ENCODE peak calls at places on chromosome 7, in ten cellular contexts. C is dorsolateral prefrontal cortex, U is HCT116, L is endothelial cell, K is neural crest cell, T is AG04450, A is fibroblast of the aortic adventitia, I is psoas muscle, B is epithelial cell of proximal tubule, R is fibroblast of lung. J is an unnamed sample.

GRCh38 chr7:85111761-85112160 is 75.1 kb downstream of the SEMA3D start:
- DNase-seq in T (no peak), B (no peak), C (no peak), L (no peak), I (no peak), K (no peak), U (no peak), A (peak), R (peak), J (no peak)

GRCh38 chr7:34382166-34382893 is 275.7 kb upstream of the NPSR1 start:
- DNase-seq in U (no peak), K (no peak), B (no peak), R (no peak), A (no peak), T (no peak), I (no peak), L (no peak), C (no peak), J (no peak)

GRCh38 chr7:28575241-28575643 is 162.9 kb downstream of the CREB5 start:
- DNase-seq in K (no peak), I (no peak), B (no peak), A (no peak), U (no peak), T (no peak), L (no peak), C (no peak), R (peak), J (no peak)

GRCh38 chr7:154903083-154903731 is 99.7 kb downstream of the PAXIP1 start:
- DNase-seq in L (no peak), I (no peak), B (no peak), T (no peak), U (no peak), C (peak), A (no peak), R (no peak), K (no peak), J (no peak)

GRCh38 chr7:99244942-99245341 is 27.7 kb upstream of the MYH16 start:
- DNase-seq in L (no peak), R (peak), I (no peak), B (no peak), A (peak), T (no peak), K (no peak), U (no peak), C (no peak), J (no peak)

GRCh38 chr7:151251328-151251925 is 2.9 kb upstream of the SMARCD3 start:
- DNase-seq in U (no peak), B (no peak), L (no peak), A (peak), T (no peak), C (no peak), R (peak), I (no peak), K (no peak), J (no peak)

GRCh38 chr7:3431306-3431705 is 130.3 kb downstream of the SDK1 start:
- DNase-seq in U (no peak), R (peak), B (no peak), K (no peak), L (no peak), I (no peak), A (no peak), C (no peak), T (no peak), J (no peak)

GRCh38 chr7:111587715-111588433 is 25.6 kb upstream of the IMMP2L start:
- DNase-seq in C (no peak), T (no peak), R (peak), K (no peak), L (no peak), U (no peak), A (peak), I (no peak), B (peak), J (peak)

GRCh38 chr7:112995091-112995824 is 91.4 kb downstream of the GPR85 start:
- DNase-seq in B (peak), A (peak), I (no peak), U (no peak), K (no peak), L (no peak), R (peak), C (no peak), T (no peak), J (peak)

GRCh38 chr7:106872763-106873162 is 7.7 kb downstream of the PIK3CG start:
- DNase-seq in T (no peak), B (no peak), K (no peak), C (no peak), A (no peak), R (no peak), I (no peak), U (no peak), L (no peak), J (no peak)

GRCh38 chr7:151206914-151207313 is 3.4 kb downstream of the H2BK1 start:
- DNase-seq in K (no peak), T (no peak), A (no peak), R (no peak), C (no peak), B (no peak), L (no peak), U (no peak), I (no peak), J (peak)

GRCh38 chr7:27814054-27814453 is 74.1 kb downstream of the TAX1BP1 start:
- DNase-seq in B (no peak), I (no peak), U (no peak), L (no peak), R (peak), C (no peak), T (no peak), A (peak), K (no peak), J (no peak)

GRCh38 chr7:91541641-91542040 is 277.4 kb downstream of the FZD1 start:
- DNase-seq in A (peak), B (no peak), K (no peak), T (no peak), R (peak), L (no peak), I (no peak), C (no peak), U (no peak), J (no peak)

GRCh38 chr7:132469681-132470080 is 106.6 kb downstream of the PLXNA4 start:
- DNase-seq in R (no peak), L (no peak), U (no peak), A (no peak), B (no peak), I (no peak), K (no peak), T (no peak), C (no peak), J (no peak)

GRCh38 chr7:131638641-131639430 is 82.4 kb upstream of the PODXL start:
- DNase-seq in K (no peak), I (no peak), L (no peak), A (no peak), R (no peak), C (no peak), U (no peak), T (no peak), B (no peak), J (no peak)

GRCh38 chr7:28354601-28355062 is 57.7 kb upstream of the CREB5 start:
- DNase-seq in T (peak), C (no peak), R (peak), I (no peak), L (no peak), U (no peak), B (peak), K (no peak), A (peak), J (peak)

GRCh38 chr7:77419102-77419501 is 3.0 kb upstream of the GSAP start:
- DNase-seq in T (no peak), A (no peak), U (no peak), L (no peak), C (no peak), R (no peak), K (no peak), I (no peak), B (no peak), J (no peak)

GRCh38 chr7:77417801-77418200 is 1.7 kb upstream of the GSAP start:
- DNase-seq in I (no peak), U (no peak), A (no peak), B (no peak), R (no peak), C (no peak), T (no peak), K (no peak), L (no peak), J (no peak)

GRCh38 chr7:77415822-77416620 is at the start of gene GSAP:
- DNase-seq in L (peak), K (peak), U (no peak), R (peak), A (no peak), C (no peak), I (peak), T (no peak), B (no peak), J (no peak)

GRCh38 chr7:77415474-77415821 is 701 bp downstream of the GSAP start:
- DNase-seq in A (no peak), C (no peak), K (no peak), T (no peak), R (no peak), U (no peak), B (no peak), I (no peak), L (no peak), J (no peak)

DNA sequence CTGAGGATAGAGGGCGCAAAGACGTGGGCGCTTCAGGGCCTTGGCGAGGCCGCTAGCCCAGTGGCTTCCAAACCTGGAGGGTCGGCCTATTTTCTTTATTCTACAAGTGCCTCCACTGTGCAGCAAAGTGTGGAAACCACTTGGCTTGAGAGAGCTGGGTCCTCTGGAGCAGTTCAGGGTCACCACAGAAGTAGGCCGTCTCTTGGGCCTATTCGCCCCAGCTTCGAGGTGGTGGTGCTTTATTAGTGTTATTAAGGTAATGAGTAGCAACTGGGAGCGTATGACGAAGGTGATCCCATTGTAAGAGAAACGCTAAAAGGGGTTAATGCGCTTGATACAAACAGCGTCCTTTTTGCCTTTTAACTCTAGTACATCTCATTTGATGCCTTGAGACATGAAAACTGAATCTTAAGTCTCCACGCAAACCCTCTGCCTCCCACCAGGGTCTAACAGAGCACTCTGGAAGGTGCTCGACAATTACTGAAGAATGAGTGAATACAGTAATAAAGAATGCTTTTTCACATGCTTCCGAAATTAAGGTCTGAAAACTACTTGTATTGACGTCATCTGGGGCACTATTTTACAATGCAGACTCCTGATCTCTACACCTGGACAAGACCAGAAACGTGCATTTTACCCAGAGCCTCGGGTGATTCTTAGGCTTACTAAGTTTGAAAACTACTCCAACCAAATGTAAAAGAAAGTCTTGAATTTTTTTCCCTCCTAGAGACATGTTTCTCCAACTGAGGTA is 647 bp upstream of the GSAP start:
- DNase-seq in K (no peak), T (no peak), L (no peak), A (no peak), R (no peak), C (no peak), I (no peak), U (no peak), B (no peak), J (no peak)
- TF ChIP-seq CTCF in K (peak), T (no peak), L (no peak), A (no peak), R (no peak), C (no peak), I (no peak), U (no peak), B (peak), J (no peak)

GRCh38 chr7:138980575-138981285 is 459 bp downstream of the KIAA1549 start:
- DNase-seq in R (no peak), L (peak), B (no peak), C (no peak), K (peak), T (no peak), I (no peak), U (no peak), A (peak), J (no peak)

GRCh38 chr7:138982204-138982623 is 1.0 kb upstream of the KIAA1549 start:
- DNase-seq in C (no peak), I (no peak), L (no peak), A (peak), R (no peak), B (no peak), T (no peak), U (no peak), K (no peak), J (no peak)

GRCh38 chr7:138979988-138980574 is 1.1 kb downstream of the KIAA1549 start:
- DNase-seq in L (no peak), K (no peak), T (no peak), U (no peak), B (no peak), A (peak), I (no peak), C (no peak), R (peak), J (no peak)

GRCh38 chr7:138979226-138979979 is 1.8 kb downstream of the KIAA1549 start:
- DNase-seq in C (no peak), R (no peak), B (no peak), T (no peak), I (no peak), U (peak), K (no peak), L (no peak), A (peak), J (no peak)

DNA sequence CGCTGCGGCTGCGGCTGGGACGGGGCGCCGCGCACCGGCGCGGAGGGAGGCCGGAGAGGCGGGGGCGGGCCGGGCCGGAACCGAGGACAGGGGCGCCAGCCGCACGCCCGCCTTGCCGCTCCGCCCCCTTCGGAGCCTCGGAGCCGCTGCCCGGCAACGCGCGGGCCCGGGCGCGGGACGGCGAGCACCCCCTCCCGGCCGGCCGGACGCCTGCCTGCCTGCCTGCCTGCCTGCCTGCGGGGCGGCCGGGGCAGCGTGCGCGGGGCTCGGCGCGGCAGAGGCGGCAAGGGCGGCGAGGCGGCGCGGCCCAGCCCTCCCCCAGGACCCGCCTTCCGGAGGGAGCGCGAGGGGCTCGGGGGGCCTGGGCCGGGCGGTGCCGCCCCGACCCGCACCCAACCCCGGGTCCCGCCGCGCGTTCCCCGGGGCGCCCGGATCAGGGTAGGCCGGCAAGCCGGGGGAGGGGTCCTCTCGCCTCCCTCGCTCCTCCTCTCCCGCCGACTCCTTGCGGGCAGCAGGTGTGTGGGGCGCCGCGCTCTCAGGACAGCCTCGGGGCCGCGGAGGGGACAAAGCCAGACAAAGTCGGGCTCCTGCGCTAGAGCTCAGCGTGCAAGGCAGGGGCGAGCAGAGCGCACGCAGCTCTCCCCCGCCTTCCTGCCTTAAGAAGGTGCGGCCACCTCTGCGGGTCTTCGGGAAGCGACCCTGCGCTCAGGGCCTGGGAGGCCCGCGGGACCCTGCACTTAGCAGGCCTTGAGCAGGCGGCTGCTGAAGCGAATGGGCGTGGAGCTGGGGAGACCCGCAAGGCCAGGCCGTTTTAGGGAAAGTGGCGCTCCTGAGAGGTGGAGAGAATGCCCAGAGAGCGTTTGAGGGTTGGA is at the start of gene KIAA1549:
- DNase-seq in U (peak), R (peak), I (peak), C (no peak), A (peak), B (no peak), T (no peak), L (peak), K (peak), J (no peak)
- TF ChIP-seq CTCF in U (no peak), R (no peak), I (peak), C (no peak), A (no peak), B (no peak), T (no peak), L (no peak), K (peak), J (no peak)

DNA sequence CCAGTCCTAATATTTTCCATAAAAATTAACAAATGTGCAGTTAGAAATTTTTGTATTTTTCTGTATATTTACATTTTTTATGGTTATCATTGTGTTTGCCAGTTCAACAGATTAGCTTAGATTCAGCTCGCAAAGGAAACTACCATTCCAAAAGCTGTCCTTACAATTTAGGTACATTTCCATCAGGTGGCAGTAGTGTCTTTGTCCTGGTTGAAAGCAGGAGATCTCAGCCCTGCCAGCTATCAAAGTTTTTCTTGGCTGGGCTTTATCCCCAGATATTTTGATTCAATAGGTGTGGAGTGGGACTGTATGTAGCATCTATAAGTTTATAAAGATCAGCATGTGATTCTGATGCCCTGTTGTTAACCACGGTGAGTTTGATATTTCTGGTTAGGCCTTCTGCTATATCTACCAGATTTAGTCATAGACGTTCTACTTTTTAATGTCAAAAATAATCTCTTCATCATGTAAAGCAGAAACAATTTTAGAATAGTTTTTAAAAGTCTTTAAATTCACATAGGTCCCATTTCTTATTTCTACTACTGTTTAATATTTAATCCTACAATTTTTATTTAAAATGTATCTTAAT is 15.5 kb upstream of the ICA1 start:
- DNase-seq in T (no peak), U (no peak), B (no peak), I (no peak), L (no peak), R (no peak), A (no peak), K (no peak), C (no peak), J (no peak)
- TF ChIP-seq CTCF in T (no peak), U (peak), B (peak), I (no peak), L (no peak), R (no peak), A (no peak), K (peak), C (no peak), J (peak)

DNA sequence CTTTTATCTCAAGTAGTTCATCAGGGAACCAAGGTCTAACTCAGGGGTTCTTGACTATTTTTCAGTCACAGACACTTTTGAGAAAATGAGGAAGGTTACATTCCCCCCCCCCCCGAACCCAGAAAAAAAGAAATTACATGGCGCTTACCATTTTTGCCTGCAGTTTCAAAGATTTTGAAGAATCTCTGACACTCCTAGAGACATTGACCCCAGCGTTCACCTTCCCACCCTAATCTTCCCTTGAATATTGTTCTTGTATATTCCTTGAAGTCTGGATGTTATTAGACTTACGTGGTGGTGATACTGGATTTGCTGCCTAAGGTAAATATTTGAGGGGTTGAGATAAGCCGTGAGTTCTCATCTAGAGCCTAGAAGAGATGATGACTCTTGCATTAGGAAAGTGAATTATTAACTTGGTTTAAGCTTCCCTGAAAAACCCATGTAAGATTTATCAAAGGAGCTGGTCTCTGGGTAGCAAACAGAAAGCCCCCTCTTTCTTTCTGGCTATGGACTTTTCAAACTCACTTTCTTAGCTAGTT is 245.7 kb upstream of the FOXK1 start:
- DNase-seq in T (no peak), C (no peak), A (no peak), B (no peak), K (no peak), L (no peak), R (no peak), I (no peak), U (no peak), J (no peak)
- TF ChIP-seq CTCF in T (no peak), C (no peak), A (no peak), B (no peak), K (no peak), L (no peak), R (no peak), I (no peak), U (no peak), J (no peak)

J was measured in retinal pigment epithelial cell.